ENCODE peak calls at places on chromosomes 6 and 20, in ten cellular contexts. C, L, U, E, Z, Q, N, K, H and V are unnamed samples.

GRCh38 chr6:113659762-113660404 is 197.3 kb upstream of the MARCKS start:
- DNase-seq in U (no peak), K (no peak), Z (no peak), Q (no peak), N (no peak), L (no peak), C (no peak), E (no peak), H (no peak), V (no peak)

GRCh38 chr20:62117362-62117646 is 5.0 kb upstream of the LSM14B start:
- DNase-seq in K (no peak), C (no peak), H (no peak), Q (no peak), U (no peak), L (no peak), Z (no peak), E (no peak), N (no peak), V (no peak)

GRCh38 chr6:155177369-155177961 is 86.3 kb upstream of the CLDN20 start:
- DNase-seq in L (no peak), U (peak; percentile 69), N (no peak), C (peak; percentile 36), Z (no peak), E (peak; percentile 44), Q (peak; percentile 38), H (no peak), K (no peak), V (peak; percentile 84)

GRCh38 chr6:152453421-152453820 is 183.7 kb downstream of the SYNE1 start:
- DNase-seq in U (no peak), E (no peak), H (no peak), Q (no peak), L (no peak), Z (no peak), K (no peak), C (no peak), N (no peak), V (no peak)

GRCh38 chr20:62770111-62770910 is 26.0 kb upstream of the MRGBP start:
- DNase-seq in Q (no peak), C (no peak), E (no peak), N (no peak), U (no peak), K (no peak), Z (no peak), H (no peak), L (no peak), V (no peak)

GRCh38 chr6:121520337-121521163 is 85.1 kb downstream of the GJA1 start:
- DNase-seq in Q (no peak), C (peak; percentile 3), K (no peak), U (no peak), N (no peak), Z (no peak), E (no peak), H (no peak), L (no peak), V (peak; percentile 78)

GRCh38 chr6:116444092-116444491 is 17.1 kb upstream of the CALHM6 start:
- DNase-seq in H (no peak), U (no peak), E (no peak), N (no peak), C (peak; percentile 27), L (no peak), K (no peak), Q (no peak), Z (no peak), V (peak; percentile 61)

GRCh38 chr6:144849920-144850319 is 564.8 kb downstream of the UTRN start:
- DNase-seq in H (no peak), E (no peak), K (no peak), Q (no peak), U (no peak), L (no peak), C (no peak), N (no peak), Z (no peak), V (no peak)

GRCh38 chr20:942611-943010 is 26.5 kb upstream of the ANGPT4 start:
- DNase-seq in K (no peak), Z (no peak), Q (no peak), N (no peak), L (no peak), U (no peak), C (no peak), H (no peak), E (no peak), V (no peak)

GRCh38 chr6:168007592-168008338 is 10.3 kb downstream of the KIF25 start:
- DNase-seq in K (no peak), Q (no peak), H (no peak), U (no peak), L (no peak), N (no peak), E (no peak), Z (no peak), C (peak; percentile 18), V (peak; percentile 97)

GRCh38 chr6:11968241-11968806 is 43.8 kb upstream of the HIVEP1 start:
- DNase-seq in E (no peak), C (no peak), Q (no peak), U (no peak), L (no peak), K (no peak), H (no peak), N (no peak), Z (no peak), V (no peak)

GRCh38 chr6:5084192-5084786 is 852 bp upstream of the PPP1R3G start:
- DNase-seq in H (no peak), Q (peak; percentile 56), Z (no peak), C (no peak), N (no peak), E (peak; percentile 83), U (no peak), L (peak; percentile 39), K (no peak), V (no peak)

GRCh38 chr6:10350720-10351119 is 64.2 kb downstream of the TFAP2A start:
- DNase-seq in K (no peak), U (no peak), Q (no peak), C (no peak), E (no peak), N (no peak), H (no peak), L (no peak), Z (no peak), V (no peak)

GRCh38 chr6:106275692-106276091 is 49.9 kb downstream of the ATG5 start:
- DNase-seq in Z (no peak), E (no peak), K (no peak), C (no peak), L (no peak), U (no peak), N (no peak), Q (no peak), H (no peak), V (peak; percentile 79)

GRCh38 chr6:106037060-106037459 is 49.1 kb upstream of the PRDM1 start:
- DNase-seq in Q (no peak), H (no peak), U (no peak), Z (no peak), C (no peak), K (no peak), L (no peak), N (no peak), E (no peak), V (peak; percentile 87)

GRCh38 chr6:146883640-146884531 is 285.1 kb downstream of the ADGB start:
- DNase-seq in Q (no peak), U (no peak), L (no peak), K (no peak), H (no peak), C (no peak), N (no peak), E (no peak), Z (no peak), V (no peak)

GRCh38 chr6:46963626-46964025 is 41.9 kb upstream of the ADGRF5 start:
- DNase-seq in Z (no peak), H (no peak), C (no peak), E (no peak), K (no peak), N (no peak), Q (no peak), L (no peak), U (no peak), V (peak; percentile 19)

GRCh38 chr6:31734703-31735500 is 1.4 kb downstream of the CLIC1 start:
- DNase-seq in K (peak; percentile 52), L (no peak), Z (peak; percentile 18), E (peak; percentile 86), N (no peak), C (peak; percentile 53), H (peak; percentile 37), Q (peak; percentile 44), U (no peak), V (peak; percentile 91)

GRCh38 chr20:24502661-24503060 is 33.2 kb downstream of the SYNDIG1 start:
- DNase-seq in H (no peak), L (no peak), U (peak; percentile 71), E (no peak), Q (no peak), N (no peak), K (no peak), Z (no peak), C (no peak), V (no peak)

GRCh38 chr6:68071740-68072139 is 563.3 kb upstream of the ADGRB3 start:
- DNase-seq in L (no peak), K (no peak), Q (no peak), E (no peak), C (no peak), U (no peak), Z (no peak), H (no peak), N (no peak), V (no peak)

GRCh38 chr6:17043148-17043522 is 58.7 kb upstream of the STMND1 start:
- DNase-seq in U (no peak), H (no peak), N (no peak), K (no peak), L (no peak), C (no peak), Q (no peak), Z (no peak), E (no peak), V (no peak)

GRCh38 chr6:27870486-27870885 is 41.7 kb downstream of the OR2B2 start:
- DNase-seq in U (no peak), C (no peak), E (no peak), Q (no peak), N (no peak), K (no peak), Z (no peak), H (no peak), L (no peak), V (peak; percentile 2)

GRCh38 chr6:144870796-144871195 is 585.7 kb downstream of the UTRN start:
- DNase-seq in K (no peak), C (no peak), Z (no peak), E (peak; percentile 4), H (no peak), U (no peak), Q (no peak), L (no peak), N (no peak), V (no peak)

GRCh38 chr20:676967-677366 is 1.4 kb upstream of the SCRT2 start:
- DNase-seq in H (no peak), U (no peak), L (no peak), N (no peak), Q (no peak), K (no peak), Z (no peak), C (no peak), E (no peak), V (no peak)

GRCh38 chr6:83853178-83853967 is at the start of gene RIPPLY2:
- DNase-seq in U (peak; percentile 89), C (no peak), Z (no peak), H (no peak), Q (peak; percentile 63), E (peak; percentile 79), L (peak; percentile 71), K (no peak), N (peak; percentile 77), V (peak; percentile 28)

GRCh38 chr6:16739329-16739801 is 21.9 kb downstream of the ATXN1 start:
- DNase-seq in U (no peak), Q (no peak), H (no peak), E (no peak), N (no peak), C (no peak), L (no peak), K (no peak), Z (no peak), V (no peak)

GRCh38 chr6:124463271-124463670 is 499.0 kb upstream of the RNF217 start:
- DNase-seq in Q (no peak), Z (no peak), C (no peak), N (no peak), L (no peak), E (no peak), K (no peak), H (no peak), U (no peak), V (no peak)

GRCh38 chr6:14968056-14968643 is 277.7 kb upstream of the JARID2 start:
- DNase-seq in C (no peak), L (no peak), N (no peak), Q (no peak), H (no peak), E (no peak), Z (no peak), K (no peak), U (no peak), V (no peak)